ENCODE peak calls at places on chromosome 16, in six cellular contexts. I is HCT116, R is K562, O is GM12878, Y is HepG2, D is H1. A is an unnamed sample.

GRCh38 chr16:49278567-49278827 is 3.1 kb downstream of the CBLN1 start:
- DNase-seq in I (no peak), Y (no peak), D (no peak), O (no peak), R (no peak), A (no peak)

GRCh38 chr16:78230832-78231231 is 131.4 kb downstream of the WWOX start:
- DNase-seq in Y (no peak), O (no peak), R (no peak), I (no peak), D (no peak), A (peak)

GRCh38 chr16:81946206-81946605 is 65.1 kb downstream of the SDR42E1 start:
- DNase-seq in O (no peak), I (no peak), Y (no peak), D (no peak), R (no peak), A (no peak)

GRCh38 chr16:85448557-85449194 is 164.4 kb upstream of the GSE1 start:
- DNase-seq in D (no peak), R (no peak), Y (peak), O (no peak), I (no peak), A (peak)

GRCh38 chr16:53216798-53217197 is 162.0 kb downstream of the CHD9 start:
- DNase-seq in I (no peak), O (no peak), Y (no peak), D (no peak), R (no peak), A (no peak)

GRCh38 chr16:30998852-30999761 is 11.3 kb downstream of the STX1B start:
- DNase-seq in D (no peak), R (no peak), Y (peak), O (no peak), I (no peak), A (no peak)

GRCh38 chr16:49631521-49632041 is 224.3 kb downstream of the ZNF423 start:
- DNase-seq in D (no peak), I (no peak), Y (no peak), O (no peak), R (no peak), A (no peak)

GRCh38 chr16:47987136-47987535 is 168.7 kb downstream of the ABCC12 start:
- DNase-seq in D (no peak), O (no peak), R (no peak), I (no peak), Y (no peak), A (no peak)

GRCh38 chr16:85235988-85236831 is 123.9 kb upstream of the CIBAR2 start:
- DNase-seq in R (no peak), Y (no peak), I (no peak), O (no peak), D (no peak), A (no peak)

GRCh38 chr16:30948956-30949654 is at the start of gene ORAI3:
- DNase-seq in I (no peak), O (no peak), R (peak), D (peak), Y (no peak), A (no peak)

GRCh38 chr16:47887496-47887895 is 268.3 kb downstream of the ABCC12 start:
- DNase-seq in Y (no peak), I (no peak), O (no peak), R (no peak), D (no peak), A (peak)

GRCh38 chr16:9072806-9073341 is 18.6 kb upstream of the HAPSTR1 start:
- DNase-seq in I (no peak), Y (no peak), D (no peak), R (no peak), O (peak), A (peak)

GRCh38 chr16:89442990-89443726 is 47.2 kb downstream of the ANKRD11 start:
- DNase-seq in I (peak), O (no peak), R (no peak), D (no peak), Y (peak), A (peak)

GRCh38 chr16:80580109-80580832 is 39.5 kb downstream of the DYNLRB2 start:
- DNase-seq in D (no peak), O (peak), I (no peak), R (no peak), Y (no peak), A (no peak)

GRCh38 chr16:64830653-64831052 is 291.2 kb downstream of the CDH11 start:
- DNase-seq in I (no peak), Y (no peak), R (no peak), O (no peak), D (no peak), A (no peak)

GRCh38 chr16:81107506-81107905 is 11.3 kb upstream of the GCSH start:
- DNase-seq in D (no peak), O (no peak), I (no peak), R (no peak), Y (peak), A (no peak)

GRCh38 chr16:80433617-80434016 is 107.2 kb upstream of the DYNLRB2 start:
- DNase-seq in Y (no peak), I (no peak), D (no peak), O (no peak), R (no peak), A (no peak)

GRCh38 chr16:83966153-83966696 is 1.8 kb upstream of the NECAB2 start:
- DNase-seq in D (no peak), I (no peak), R (no peak), O (no peak), Y (no peak), A (no peak)

GRCh38 chr16:52469775-52470174 is 77.2 kb downstream of the TOX3 start:
- DNase-seq in D (no peak), Y (peak), O (no peak), I (no peak), R (no peak), A (no peak)

DNA sequence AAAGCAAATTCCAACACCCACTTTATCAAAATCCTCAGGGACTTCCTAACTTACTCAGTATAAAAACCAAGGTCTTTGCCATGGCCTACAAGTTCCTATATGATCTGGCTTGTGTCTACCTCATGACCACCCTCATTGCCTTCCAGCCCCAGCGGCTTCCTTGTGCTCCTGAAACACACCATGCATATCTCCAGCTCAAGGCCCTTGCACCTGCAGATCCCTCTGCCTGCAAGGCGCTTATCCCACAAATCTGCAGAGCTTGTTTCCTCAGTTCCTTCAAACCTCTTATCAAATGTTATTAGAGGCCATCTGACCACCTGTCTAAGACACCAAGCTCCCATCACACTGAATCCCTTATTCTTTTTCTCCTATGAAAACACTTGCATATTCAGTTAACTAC is 2.6 kb downstream of the BBS2 start:
- DNase-seq in D (no peak), O (no peak), I (no peak), R (no peak), Y (no peak), A (no peak)
- TF ChIP-seq JUND in D (no peak), O (no peak), I (no peak), R (no peak), Y (no peak), A (no peak)

GRCh38 chr16:4633910-4634635 is 9.4 kb downstream of the MGRN1 start:
- DNase-seq in D (no peak), I (no peak), R (no peak), Y (no peak), O (no peak), A (no peak)
- TF ChIP-seq JUND in D (no peak), I (no peak), R (no peak), Y (no peak), O (no peak), A (no peak)

DNA sequence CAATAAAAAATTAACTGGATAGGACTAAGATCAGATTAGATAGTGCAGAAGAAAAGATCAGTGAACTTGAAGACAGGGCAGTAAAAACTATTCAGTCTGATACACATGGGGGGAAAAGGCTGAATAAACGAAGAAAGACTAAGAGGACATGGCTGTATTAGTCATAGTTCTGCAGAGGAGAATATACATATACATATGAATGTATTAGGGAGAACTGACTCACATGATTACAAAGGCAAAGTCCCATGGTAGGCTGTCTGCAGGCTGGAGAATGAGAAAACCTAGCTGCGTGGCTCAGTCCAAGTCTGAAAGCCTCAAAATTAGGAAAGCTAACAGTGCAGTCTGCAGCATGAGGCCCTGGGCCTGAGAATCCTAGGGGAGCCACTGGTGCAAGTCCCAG is 98.2 kb upstream of the GNAO1 start:
- DNase-seq in Y (no peak), I (no peak), R (no peak), D (no peak), O (no peak), A (no peak)
- TF ChIP-seq JUND in Y (no peak), I (no peak), R (no peak), D (no peak), O (no peak), A (no peak)

GRCh38 chr16:54985668-54986067 is 55.0 kb downstream of the IRX5 start:
- DNase-seq in R (no peak), I (no peak), D (no peak), Y (no peak), O (no peak), A (no peak)

GRCh38 chr16:54986404-54986803 is 55.7 kb downstream of the IRX5 start:
- DNase-seq in Y (no peak), D (no peak), R (no peak), I (no peak), O (no peak), A (no peak)

GRCh38 chr16:54987081-54987480 is 56.4 kb downstream of the IRX5 start:
- DNase-seq in I (no peak), R (no peak), D (no peak), O (no peak), Y (no peak), A (no peak)

GRCh38 chr16:54993496-54993895 is 62.8 kb downstream of the IRX5 start:
- DNase-seq in R (peak), I (no peak), O (no peak), Y (no peak), D (no peak), A (no peak)

DNA sequence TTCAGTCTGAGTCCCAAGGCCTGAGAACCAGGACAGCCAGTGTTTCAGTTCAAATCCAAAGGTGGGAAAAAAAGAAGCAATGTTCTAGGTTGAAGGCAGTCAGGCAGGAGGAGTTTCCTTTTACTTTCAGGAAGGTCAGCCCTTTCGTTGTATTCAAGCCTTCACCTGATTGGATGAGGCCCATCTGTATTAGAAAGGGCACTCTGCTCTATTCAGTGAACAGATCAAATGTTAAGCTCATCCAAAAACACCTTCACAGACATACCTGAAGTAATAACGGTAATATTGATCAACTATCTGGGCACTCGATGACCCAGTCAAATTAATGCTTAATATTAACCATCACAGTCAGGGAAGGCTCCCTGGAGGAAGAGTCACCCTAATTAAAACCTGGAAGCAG is 60.9 kb downstream of the IRX5 start:
- DNase-seq in R (no peak), O (no peak), I (no peak), D (no peak), Y (no peak), A (no peak)
- TF ChIP-seq JUND in R (no peak), O (no peak), I (no peak), D (no peak), Y (no peak), A (no peak)

DNA sequence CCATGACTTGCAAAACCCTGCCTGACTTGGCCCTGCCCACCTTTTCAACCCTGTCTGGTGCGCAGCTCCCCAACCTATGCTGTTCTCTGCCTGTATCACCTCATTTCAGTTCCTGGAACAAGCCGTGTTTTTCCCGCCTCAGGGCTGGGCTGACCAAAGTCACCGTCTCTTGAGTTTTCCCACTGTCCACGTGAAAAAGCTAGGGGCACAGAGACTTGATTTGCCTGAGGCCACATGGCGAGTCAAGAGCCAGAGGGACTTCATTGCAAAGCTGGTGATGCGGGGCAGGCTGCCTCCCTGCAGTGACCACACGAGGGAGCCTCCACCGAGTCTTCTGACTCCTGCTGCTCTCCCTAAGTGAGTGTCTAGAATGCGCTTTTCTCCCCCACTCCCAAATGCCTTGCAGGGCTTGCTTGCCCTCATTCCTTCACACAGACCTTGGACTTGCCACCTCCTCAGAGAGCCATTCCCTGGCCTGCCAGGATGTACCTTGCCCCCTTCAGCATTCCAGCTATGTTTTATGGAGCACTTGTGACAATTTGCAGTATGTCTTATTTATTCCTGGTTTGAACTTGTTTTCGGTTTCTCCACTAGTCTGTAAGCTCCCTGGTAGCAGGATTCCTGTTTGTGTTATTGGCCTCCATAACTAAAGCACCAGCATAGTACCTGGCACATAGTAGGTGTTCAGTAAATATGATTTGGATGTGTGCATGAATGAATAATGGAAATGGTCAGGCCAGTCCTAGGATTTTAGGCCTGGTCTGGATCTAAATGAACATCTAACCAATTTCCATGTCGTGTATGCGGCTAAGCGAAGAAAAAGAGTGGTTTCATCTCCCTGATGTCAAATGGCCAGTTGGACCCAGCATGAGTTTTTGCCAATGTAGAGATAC is 252.3 kb downstream of the SNX29 start:
- DNase-seq in I (peak), R (peak), O (no peak), Y (peak), D (peak), A (peak)
- TF ChIP-seq JUND in I (no peak), R (peak), O (no peak), Y (no peak), D (no peak), A (no peak)

GRCh38 chr16:86520317-86521210 is 10.2 kb downstream of the FOXF1 start:
- DNase-seq in Y (no peak), R (peak), O (no peak), I (no peak), D (no peak), A (no peak)
- TF ChIP-seq JUND in Y (no peak), R (no peak), O (no peak), I (no peak), D (no peak), A (no peak)

GRCh38 chr16:69474447-69474846 is 50.0 kb downstream of the CYB5B start:
- DNase-seq in R (no peak), O (no peak), I (no peak), Y (no peak), D (no peak), A (no peak)
- TF ChIP-seq JUND in R (no peak), O (no peak), I (no peak), Y (no peak), D (no peak), A (no peak)

DNA sequence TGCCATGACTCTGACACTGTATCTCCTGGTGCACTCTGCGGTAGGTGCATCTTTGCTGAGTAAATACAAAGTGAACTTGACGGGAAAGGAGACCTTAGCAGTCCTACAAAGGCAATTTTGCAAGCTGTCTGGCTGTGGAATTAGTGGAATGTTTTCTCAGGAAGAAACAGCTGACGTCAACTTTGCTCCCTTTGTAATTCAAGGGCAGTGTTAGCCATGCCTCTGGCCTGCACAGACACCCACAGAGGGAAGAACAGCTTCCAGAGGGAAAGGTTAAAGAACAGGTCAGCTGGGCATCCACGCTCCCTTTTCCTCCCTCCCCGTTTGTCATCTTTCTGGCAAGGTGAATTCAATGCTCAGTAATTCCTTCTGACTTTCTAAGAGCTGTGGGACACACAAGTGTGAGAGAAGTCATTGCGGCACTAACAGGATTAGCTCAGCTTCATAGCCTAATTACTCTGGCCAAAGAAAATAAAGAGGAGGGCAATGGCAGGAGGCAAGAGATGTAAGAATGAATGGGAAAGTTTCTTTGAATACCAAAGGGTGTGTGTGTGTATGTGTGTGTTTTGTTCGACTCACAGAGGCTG is 476.9 kb upstream of the GOT2 start:
- DNase-seq in O (no peak), I (no peak), D (no peak), R (no peak), Y (peak), A (peak)
- TF ChIP-seq JUND in O (no peak), I (no peak), D (no peak), R (no peak), Y (peak), A (no peak)

GRCh38 chr16:67265834-67266233 is 13.5 kb upstream of the PLEKHG4 start:
- DNase-seq in O (no peak), R (no peak), Y (no peak), D (no peak), I (no peak), A (no peak)

GRCh38 chr16:67270931-67271338 is 8.4 kb upstream of the PLEKHG4 start:
- DNase-seq in I (no peak), Y (no peak), R (no peak), O (no peak), D (no peak), A (no peak)

GRCh38 chr16:67268136-67268579 is 11.2 kb upstream of the PLEKHG4 start:
- DNase-seq in R (peak), D (no peak), I (peak), O (no peak), Y (peak), A (no peak)

GRCh38 chr16:67269766-67270165 is 9.6 kb upstream of the PLEKHG4 start:
- DNase-seq in D (no peak), Y (no peak), R (no peak), O (no peak), I (no peak), A (no peak)

DNA sequence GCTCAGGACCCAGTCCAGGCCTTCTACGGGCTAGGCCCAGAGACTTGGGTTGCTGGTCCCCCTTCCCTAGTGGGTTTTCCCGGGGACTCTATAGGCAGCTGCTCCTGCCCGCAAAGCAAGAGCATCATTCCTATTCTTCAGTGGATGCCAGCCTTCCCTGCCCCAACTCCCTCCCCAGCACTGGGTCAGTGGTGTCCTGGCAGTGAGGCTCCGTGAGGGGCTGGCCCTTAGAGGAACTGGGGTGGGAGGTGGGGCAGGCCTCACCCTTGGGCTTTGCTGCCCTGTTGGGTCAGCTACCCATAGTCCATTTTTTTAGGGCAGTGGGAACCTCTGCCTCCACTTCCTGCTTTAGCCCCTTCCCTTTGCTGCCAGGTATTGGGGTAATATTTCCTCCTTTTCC is 7.9 kb upstream of the PLEKHG4 start:
- DNase-seq in D (no peak), O (no peak), R (no peak), Y (no peak), I (no peak), A (no peak)
- TF ChIP-seq JUND in D (no peak), O (no peak), R (no peak), Y (no peak), I (no peak), A (no peak)

GRCh38 chr16:27980076-27980775 is 83.3 kb downstream of the GSG1L start:
- DNase-seq in R (no peak), Y (no peak), O (no peak), D (no peak), I (no peak), A (no peak)

GRCh38 chr16:27978876-27979275 is 84.6 kb downstream of the GSG1L start:
- DNase-seq in D (no peak), O (no peak), Y (no peak), I (no peak), R (no peak), A (no peak)

GRCh38 chr16:27982184-27982583 is 81.3 kb downstream of the GSG1L start:
- DNase-seq in I (peak), Y (no peak), R (peak), O (no peak), D (no peak), A (peak)

GRCh38 chr16:27983244-27983643 is 80.3 kb downstream of the GSG1L start:
- DNase-seq in D (no peak), O (no peak), R (no peak), I (no peak), Y (no peak), A (no peak)

GRCh38 chr16:27980919-27981670 is 82.4 kb downstream of the GSG1L start:
- DNase-seq in O (no peak), Y (no peak), R (no peak), I (no peak), D (no peak), A (no peak)
- TF ChIP-seq JUND in O (no peak), Y (no peak), R (no peak), I (no peak), D (no peak), A (no peak)

A was measured in T47D.